ENCODE peak calls at places on chromosome 19, in eight cellular contexts. One of them, this sample, is unnamed.

GRCh38 chr19:5125797-5126497 is 157.0 kb downstream of the KDM4B start:
- DNase-seq in activated T-helper 2 cell treated with anti-CD3 and anti-CD28 coated beads, Interferon-gamma antibody, Interleukin-2, Interleukin-4, amounts not matched to agents 10 μg/mL and 5 μg/mL and 100 μg/mL, durations not matched to agents 14 hours and 24 hours and 36 hours: no peak
- DNase-seq in stimulated activated CD4-positive, alpha-beta T cell treated with anti-CD3 and anti-CD28 coated beads, Interleukin-1b, Interleukin-23, amount 100 ng/mL, for 48 hours: no peak
- DNase-seq in NCI-H2081: no peak
- DNase-seq in COR-L47: no peak
- DNase-seq in frontal cortex: no peak
- DNase-seq in hypothalamus: no peak
- DNase-seq in left cardiac atrium: no peak
- DNase-seq in this sample: no peak

GRCh38 chr19:15418112-15418587 is 638 bp downstream of the AKAP8L start:
- DNase-seq in stimulated activated CD4-positive, alpha-beta T cell treated with anti-CD3 and anti-CD28 coated beads, Interleukin-1b, Interleukin-23, amount 100 ng/mL, for 48 hours: no peak
- DNase-seq in left cardiac atrium: no peak
- DNase-seq in COR-L47: peak
- DNase-seq in hypothalamus: no peak
- DNase-seq in frontal cortex: no peak
- DNase-seq in activated T-helper 2 cell treated with anti-CD3 and anti-CD28 coated beads, Interferon-gamma antibody, Interleukin-2, Interleukin-4, amounts not matched to agents 10 μg/mL and 5 μg/mL and 100 μg/mL, durations not matched to agents 14 hours and 24 hours and 36 hours: no peak
- DNase-seq in NCI-H2081: peak
- DNase-seq in this sample: no peak

GRCh38 chr19:43634877-43635560 is 4.6 kb downstream of the CADM4 start:
- DNase-seq in COR-L47: no peak
- DNase-seq in stimulated activated CD4-positive, alpha-beta T cell treated with anti-CD3 and anti-CD28 coated beads, Interleukin-1b, Interleukin-23, amount 100 ng/mL, for 48 hours: no peak
- DNase-seq in left cardiac atrium: no peak
- DNase-seq in frontal cortex: no peak
- DNase-seq in hypothalamus: peak
- DNase-seq in NCI-H2081: no peak
- DNase-seq in activated T-helper 2 cell treated with anti-CD3 and anti-CD28 coated beads, Interferon-gamma antibody, Interleukin-2, Interleukin-4, amounts not matched to agents 10 μg/mL and 5 μg/mL and 100 μg/mL, durations not matched to agents 14 hours and 24 hours and 36 hours: no peak
- DNase-seq in this sample: no peak

GRCh38 chr19:4061178-4061682 is 5.5 kb downstream of the ZBTB7A start:
- DNase-seq in hypothalamus: no peak
- DNase-seq in stimulated activated CD4-positive, alpha-beta T cell treated with anti-CD3 and anti-CD28 coated beads, Interleukin-1b, Interleukin-23, amount 100 ng/mL, for 48 hours: no peak
- DNase-seq in COR-L47: no peak
- DNase-seq in activated T-helper 2 cell treated with anti-CD3 and anti-CD28 coated beads, Interferon-gamma antibody, Interleukin-2, Interleukin-4, amounts not matched to agents 10 μg/mL and 5 μg/mL and 100 μg/mL, durations not matched to agents 14 hours and 24 hours and 36 hours: no peak
- DNase-seq in NCI-H2081: no peak
- DNase-seq in left cardiac atrium: peak
- DNase-seq in frontal cortex: no peak
- DNase-seq in this sample: peak

GRCh38 chr19:40585677-40586422 is 9.2 kb downstream of the SHKBP1 start:
- DNase-seq in hypothalamus: no peak
- DNase-seq in COR-L47: no peak
- DNase-seq in NCI-H2081: no peak
- DNase-seq in stimulated activated CD4-positive, alpha-beta T cell treated with anti-CD3 and anti-CD28 coated beads, Interleukin-1b, Interleukin-23, amount 100 ng/mL, for 48 hours: no peak
- DNase-seq in left cardiac atrium: no peak
- DNase-seq in activated T-helper 2 cell treated with anti-CD3 and anti-CD28 coated beads, Interferon-gamma antibody, Interleukin-2, Interleukin-4, amounts not matched to agents 10 μg/mL and 5 μg/mL and 100 μg/mL, durations not matched to agents 14 hours and 24 hours and 36 hours: no peak
- DNase-seq in frontal cortex: no peak
- DNase-seq in this sample: no peak

GRCh38 chr19:30691767-30692516 is 319.8 kb downstream of the ZNF536 start:
- DNase-seq in NCI-H2081: no peak
- DNase-seq in stimulated activated CD4-positive, alpha-beta T cell treated with anti-CD3 and anti-CD28 coated beads, Interleukin-1b, Interleukin-23, amount 100 ng/mL, for 48 hours: no peak
- DNase-seq in hypothalamus: peak
- DNase-seq in COR-L47: no peak
- DNase-seq in left cardiac atrium: no peak
- DNase-seq in activated T-helper 2 cell treated with anti-CD3 and anti-CD28 coated beads, Interferon-gamma antibody, Interleukin-2, Interleukin-4, amounts not matched to agents 10 μg/mL and 5 μg/mL and 100 μg/mL, durations not matched to agents 14 hours and 24 hours and 36 hours: no peak
- DNase-seq in frontal cortex: no peak
- DNase-seq in this sample: no peak

GRCh38 chr19:2982983-2983350 is 5.6 kb downstream of the TLE6 start:
- DNase-seq in hypothalamus: no peak
- DNase-seq in activated T-helper 2 cell treated with anti-CD3 and anti-CD28 coated beads, Interferon-gamma antibody, Interleukin-2, Interleukin-4, amounts not matched to agents 10 μg/mL and 5 μg/mL and 100 μg/mL, durations not matched to agents 14 hours and 24 hours and 36 hours: no peak
- DNase-seq in NCI-H2081: peak
- DNase-seq in COR-L47: peak
- DNase-seq in frontal cortex: peak
- DNase-seq in left cardiac atrium: peak
- DNase-seq in stimulated activated CD4-positive, alpha-beta T cell treated with anti-CD3 and anti-CD28 coated beads, Interleukin-1b, Interleukin-23, amount 100 ng/mL, for 48 hours: no peak
- DNase-seq in this sample: peak

GRCh38 chr19:55465460-55466245 is 1.1 kb upstream of the C19orf85 start:
- DNase-seq in activated T-helper 2 cell treated with anti-CD3 and anti-CD28 coated beads, Interferon-gamma antibody, Interleukin-2, Interleukin-4, amounts not matched to agents 10 μg/mL and 5 μg/mL and 100 μg/mL, durations not matched to agents 14 hours and 24 hours and 36 hours: no peak
- DNase-seq in NCI-H2081: no peak
- DNase-seq in stimulated activated CD4-positive, alpha-beta T cell treated with anti-CD3 and anti-CD28 coated beads, Interleukin-1b, Interleukin-23, amount 100 ng/mL, for 48 hours: no peak
- DNase-seq in left cardiac atrium: no peak
- DNase-seq in COR-L47: no peak
- DNase-seq in hypothalamus: no peak
- DNase-seq in frontal cortex: no peak
- DNase-seq in this sample: no peak

GRCh38 chr19:9700229-9700981 is 25.5 kb upstream of the ZNF562 start:
- DNase-seq in frontal cortex: no peak
- DNase-seq in NCI-H2081: no peak
- DNase-seq in stimulated activated CD4-positive, alpha-beta T cell treated with anti-CD3 and anti-CD28 coated beads, Interleukin-1b, Interleukin-23, amount 100 ng/mL, for 48 hours: no peak
- DNase-seq in hypothalamus: no peak
- DNase-seq in left cardiac atrium: no peak
- DNase-seq in COR-L47: no peak
- DNase-seq in activated T-helper 2 cell treated with anti-CD3 and anti-CD28 coated beads, Interferon-gamma antibody, Interleukin-2, Interleukin-4, amounts not matched to agents 10 μg/mL and 5 μg/mL and 100 μg/mL, durations not matched to agents 14 hours and 24 hours and 36 hours: no peak
- DNase-seq in this sample: no peak

GRCh38 chr19:31548941-31549340 is 199.7 kb upstream of the TSHZ3 start:
- DNase-seq in NCI-H2081: no peak
- DNase-seq in stimulated activated CD4-positive, alpha-beta T cell treated with anti-CD3 and anti-CD28 coated beads, Interleukin-1b, Interleukin-23, amount 100 ng/mL, for 48 hours: no peak
- DNase-seq in left cardiac atrium: no peak
- DNase-seq in hypothalamus: no peak
- DNase-seq in frontal cortex: no peak
- DNase-seq in COR-L47: no peak
- DNase-seq in activated T-helper 2 cell treated with anti-CD3 and anti-CD28 coated beads, Interferon-gamma antibody, Interleukin-2, Interleukin-4, amounts not matched to agents 10 μg/mL and 5 μg/mL and 100 μg/mL, durations not matched to agents 14 hours and 24 hours and 36 hours: no peak
- DNase-seq in this sample: peak

GRCh38 chr19:52398091-52398461 is 427 bp downstream of the ZNF528 start:
- DNase-seq in frontal cortex: no peak
- DNase-seq in NCI-H2081: no peak
- DNase-seq in COR-L47: no peak
- DNase-seq in left cardiac atrium: no peak
- DNase-seq in hypothalamus: no peak
- DNase-seq in activated T-helper 2 cell treated with anti-CD3 and anti-CD28 coated beads, Interferon-gamma antibody, Interleukin-2, Interleukin-4, amounts not matched to agents 10 μg/mL and 5 μg/mL and 100 μg/mL, durations not matched to agents 14 hours and 24 hours and 36 hours: no peak
- DNase-seq in stimulated activated CD4-positive, alpha-beta T cell treated with anti-CD3 and anti-CD28 coated beads, Interleukin-1b, Interleukin-23, amount 100 ng/mL, for 48 hours: peak
- DNase-seq in this sample: no peak

GRCh38 chr19:12052057-12052570 is 647 bp downstream of the ZNF878 start:
- DNase-seq in COR-L47: no peak
- DNase-seq in NCI-H2081: no peak
- DNase-seq in left cardiac atrium: no peak
- DNase-seq in hypothalamus: no peak
- DNase-seq in frontal cortex: no peak
- DNase-seq in stimulated activated CD4-positive, alpha-beta T cell treated with anti-CD3 and anti-CD28 coated beads, Interleukin-1b, Interleukin-23, amount 100 ng/mL, for 48 hours: no peak
- DNase-seq in activated T-helper 2 cell treated with anti-CD3 and anti-CD28 coated beads, Interferon-gamma antibody, Interleukin-2, Interleukin-4, amounts not matched to agents 10 μg/mL and 5 μg/mL and 100 μg/mL, durations not matched to agents 14 hours and 24 hours and 36 hours: no peak
- DNase-seq in this sample: no peak

GRCh38 chr19:48954595-48955307 is at the start of gene BAX:
- DNase-seq in stimulated activated CD4-positive, alpha-beta T cell treated with anti-CD3 and anti-CD28 coated beads, Interleukin-1b, Interleukin-23, amount 100 ng/mL, for 48 hours: peak
- DNase-seq in frontal cortex: peak
- DNase-seq in COR-L47: peak
- DNase-seq in hypothalamus: peak
- DNase-seq in NCI-H2081: peak
- DNase-seq in activated T-helper 2 cell treated with anti-CD3 and anti-CD28 coated beads, Interferon-gamma antibody, Interleukin-2, Interleukin-4, amounts not matched to agents 10 μg/mL and 5 μg/mL and 100 μg/mL, durations not matched to agents 14 hours and 24 hours and 36 hours: peak
- DNase-seq in left cardiac atrium: peak
- DNase-seq in this sample: peak

GRCh38 chr19:50720921-50721291 is 1.3 kb upstream of the SHANK1 start:
- DNase-seq in frontal cortex: no peak
- DNase-seq in activated T-helper 2 cell treated with anti-CD3 and anti-CD28 coated beads, Interferon-gamma antibody, Interleukin-2, Interleukin-4, amounts not matched to agents 10 μg/mL and 5 μg/mL and 100 μg/mL, durations not matched to agents 14 hours and 24 hours and 36 hours: no peak
- DNase-seq in COR-L47: no peak
- DNase-seq in NCI-H2081: no peak
- DNase-seq in stimulated activated CD4-positive, alpha-beta T cell treated with anti-CD3 and anti-CD28 coated beads, Interleukin-1b, Interleukin-23, amount 100 ng/mL, for 48 hours: no peak
- DNase-seq in hypothalamus: no peak
- DNase-seq in left cardiac atrium: no peak
- DNase-seq in this sample: no peak